ENCODE peak calls at places on chromosomes 11 and 22, in six cellular contexts. One of them, this sample, is unnamed.

GRCh38 chr11:74417379-74417804 is 19.2 kb upstream of the PGM2L1 start:
- DNase-seq in mesenchymal stem cell: peak
- DNase-seq in H9: no peak
- DNase-seq in H1: no peak
- DNase-seq in IMR-90: peak
- DNase-seq in trophoblast cell: peak
- DNase-seq in this sample: no peak

GRCh38 chr11:810040-810567 is 337 bp downstream of the RPLP2 start:
- DNase-seq in mesenchymal stem cell: no peak
- DNase-seq in H9: no peak
- DNase-seq in H1: no peak
- DNase-seq in IMR-90: no peak
- DNase-seq in trophoblast cell: peak
- DNase-seq in this sample: no peak

GRCh38 chr11:69238562-69239319 is 55.2 kb upstream of the MYEOV start:
- DNase-seq in mesenchymal stem cell: no peak
- DNase-seq in H9: peak
- DNase-seq in H1: no peak
- DNase-seq in IMR-90: no peak
- DNase-seq in trophoblast cell: no peak
- DNase-seq in this sample: no peak

GRCh38 chr11:33942954-33943353 is 51.1 kb upstream of the LMO2 start:
- DNase-seq in mesenchymal stem cell: peak
- DNase-seq in H9: no peak
- DNase-seq in H1: no peak
- DNase-seq in IMR-90: peak
- DNase-seq in trophoblast cell: peak
- DNase-seq in this sample: no peak

GRCh38 chr11:68206211-68206610 is 6.9 kb downstream of the KMT5B start:
- DNase-seq in mesenchymal stem cell: peak
- DNase-seq in H9: peak
- DNase-seq in H1: no peak
- DNase-seq in IMR-90: peak
- DNase-seq in trophoblast cell: peak
- DNase-seq in this sample: peak

GRCh38 chr22:46290843-46291785 is 5.6 kb upstream of the GTSE1 start:
- DNase-seq in mesenchymal stem cell: no peak
- DNase-seq in H9: no peak
- DNase-seq in H1: no peak
- DNase-seq in IMR-90: no peak
- DNase-seq in trophoblast cell: no peak
- DNase-seq in this sample: no peak

GRCh38 chr11:106456651-106457050 is 379.2 kb downstream of the AASDHPPT start:
- DNase-seq in mesenchymal stem cell: no peak
- DNase-seq in H9: no peak
- DNase-seq in H1: no peak
- DNase-seq in IMR-90: peak
- DNase-seq in trophoblast cell: no peak
- DNase-seq in this sample: no peak

GRCh38 chr22:31227186-31227585 is 15.1 kb downstream of the LIMK2 start:
- DNase-seq in mesenchymal stem cell: no peak
- DNase-seq in H9: no peak
- DNase-seq in H1: no peak
- DNase-seq in IMR-90: no peak
- DNase-seq in trophoblast cell: no peak
- DNase-seq in this sample: no peak

GRCh38 chr11:31806944-31807790 is 4.0 kb downstream of the PAX6 start:
- DNase-seq in mesenchymal stem cell: no peak
- DNase-seq in H9: no peak
- DNase-seq in H1: no peak
- DNase-seq in IMR-90: no peak
- DNase-seq in trophoblast cell: no peak
- DNase-seq in this sample: no peak

GRCh38 chr11:95750101-95750500 is 39.5 kb downstream of the FAM76B start:
- DNase-seq in mesenchymal stem cell: no peak
- DNase-seq in H9: no peak
- DNase-seq in H1: no peak
- DNase-seq in IMR-90: no peak
- DNase-seq in trophoblast cell: no peak
- DNase-seq in this sample: no peak

GRCh38 chr11:33737362-33737821 is 1.2 kb upstream of the CD59 start:
- DNase-seq in mesenchymal stem cell: no peak
- DNase-seq in H9: no peak
- DNase-seq in H1: no peak
- DNase-seq in IMR-90: no peak
- DNase-seq in trophoblast cell: no peak
- DNase-seq in this sample: no peak

GRCh38 chr11:102457865-102458264 is 5.3 kb upstream of the TMEM123 start:
- DNase-seq in mesenchymal stem cell: no peak
- DNase-seq in H9: no peak
- DNase-seq in H1: no peak
- DNase-seq in IMR-90: no peak
- DNase-seq in trophoblast cell: no peak
- DNase-seq in this sample: no peak

GRCh38 chr11:19664896-19665548 is 47.6 kb upstream of the NAV2 start:
- DNase-seq in mesenchymal stem cell: peak
- DNase-seq in H9: no peak
- DNase-seq in H1: no peak
- DNase-seq in IMR-90: peak
- DNase-seq in trophoblast cell: no peak
- DNase-seq in this sample: no peak

GRCh38 chr22:19957445-19957844 is 15.8 kb upstream of the TXNRD2 start:
- DNase-seq in mesenchymal stem cell: no peak
- DNase-seq in H9: no peak
- DNase-seq in H1: no peak
- DNase-seq in IMR-90: no peak
- DNase-seq in trophoblast cell: no peak
- DNase-seq in this sample: no peak

GRCh38 chr11:76630600-76630999 is 39.9 kb downstream of the LRRC32 start:
- DNase-seq in mesenchymal stem cell: no peak
- DNase-seq in H9: no peak
- DNase-seq in H1: no peak
- DNase-seq in IMR-90: no peak
- DNase-seq in trophoblast cell: no peak
- DNase-seq in this sample: no peak

GRCh38 chr11:79896258-79896657 is 455.4 kb upstream of the TENM4 start:
- DNase-seq in mesenchymal stem cell: peak
- DNase-seq in H9: no peak
- DNase-seq in H1: no peak
- DNase-seq in IMR-90: peak
- DNase-seq in trophoblast cell: no peak
- DNase-seq in this sample: no peak

GRCh38 chr11:115616941-115617340 is 112.7 kb upstream of the CADM1 start:
- DNase-seq in mesenchymal stem cell: peak
- DNase-seq in H9: no peak
- DNase-seq in H1: no peak
- DNase-seq in IMR-90: peak
- DNase-seq in trophoblast cell: no peak
- DNase-seq in this sample: no peak

GRCh38 chr11:35791088-35791958 is 128.7 kb downstream of the TRIM44 start:
- DNase-seq in mesenchymal stem cell: no peak
- DNase-seq in H9: no peak
- DNase-seq in H1: no peak
- DNase-seq in IMR-90: peak
- DNase-seq in trophoblast cell: no peak
- DNase-seq in this sample: no peak

GRCh38 chr22:34841321-34841901 is 224.5 kb upstream of the ISX start:
- DNase-seq in mesenchymal stem cell: no peak
- DNase-seq in H9: peak
- DNase-seq in H1: peak
- DNase-seq in IMR-90: no peak
- DNase-seq in trophoblast cell: no peak
- DNase-seq in this sample: peak

GRCh38 chr22:37735054-37735453 is 38.2 kb downstream of the TRIOBP start:
- DNase-seq in mesenchymal stem cell: peak
- DNase-seq in H9: peak
- DNase-seq in H1: no peak
- DNase-seq in IMR-90: no peak
- DNase-seq in trophoblast cell: peak
- DNase-seq in this sample: peak

GRCh38 chr11:12202911-12203310 is 92.5 kb downstream of the MICAL2 start:
- DNase-seq in mesenchymal stem cell: no peak
- DNase-seq in H9: no peak
- DNase-seq in H1: no peak
- DNase-seq in IMR-90: no peak
- DNase-seq in trophoblast cell: no peak
- DNase-seq in this sample: no peak

GRCh38 chr22:45341503-45341902 is 31.8 kb downstream of the FAM118A start:
- DNase-seq in mesenchymal stem cell: no peak
- DNase-seq in H9: no peak
- DNase-seq in H1: no peak
- DNase-seq in IMR-90: no peak
- DNase-seq in trophoblast cell: no peak
- DNase-seq in this sample: no peak

GRCh38 chr11:116414357-116414756 is 358.4 kb downstream of the BUD13 start:
- DNase-seq in mesenchymal stem cell: no peak
- DNase-seq in H9: no peak
- DNase-seq in H1: no peak
- DNase-seq in IMR-90: no peak
- DNase-seq in trophoblast cell: no peak
- DNase-seq in this sample: no peak

GRCh38 chr11:43837879-43838278 is 42.8 kb upstream of the ALKBH3 start:
- DNase-seq in mesenchymal stem cell: peak
- DNase-seq in H9: no peak
- DNase-seq in H1: no peak
- DNase-seq in IMR-90: no peak
- DNase-seq in trophoblast cell: no peak
- DNase-seq in this sample: no peak

GRCh38 chr11:114230031-114230430 is 66.2 kb upstream of the NNMT start:
- DNase-seq in mesenchymal stem cell: no peak
- DNase-seq in H9: no peak
- DNase-seq in H1: no peak
- DNase-seq in IMR-90: no peak
- DNase-seq in trophoblast cell: no peak
- DNase-seq in this sample: no peak

GRCh38 chr11:114226283-114226859 is 69.8 kb upstream of the NNMT start:
- DNase-seq in mesenchymal stem cell: no peak
- DNase-seq in H9: no peak
- DNase-seq in H1: no peak
- DNase-seq in IMR-90: no peak
- DNase-seq in trophoblast cell: no peak
- DNase-seq in this sample: no peak

GRCh38 chr11:114225662-114226061 is 70.5 kb upstream of the NNMT start:
- DNase-seq in mesenchymal stem cell: no peak
- DNase-seq in H9: no peak
- DNase-seq in H1: no peak
- DNase-seq in IMR-90: no peak
- DNase-seq in trophoblast cell: no peak
- DNase-seq in this sample: no peak

GRCh38 chr11:114229062-114229450 is 67.1 kb upstream of the NNMT start:
- DNase-seq in mesenchymal stem cell: no peak
- DNase-seq in H9: no peak
- DNase-seq in H1: no peak
- DNase-seq in IMR-90: no peak
- DNase-seq in trophoblast cell: no peak
- DNase-seq in this sample: no peak

DNA sequence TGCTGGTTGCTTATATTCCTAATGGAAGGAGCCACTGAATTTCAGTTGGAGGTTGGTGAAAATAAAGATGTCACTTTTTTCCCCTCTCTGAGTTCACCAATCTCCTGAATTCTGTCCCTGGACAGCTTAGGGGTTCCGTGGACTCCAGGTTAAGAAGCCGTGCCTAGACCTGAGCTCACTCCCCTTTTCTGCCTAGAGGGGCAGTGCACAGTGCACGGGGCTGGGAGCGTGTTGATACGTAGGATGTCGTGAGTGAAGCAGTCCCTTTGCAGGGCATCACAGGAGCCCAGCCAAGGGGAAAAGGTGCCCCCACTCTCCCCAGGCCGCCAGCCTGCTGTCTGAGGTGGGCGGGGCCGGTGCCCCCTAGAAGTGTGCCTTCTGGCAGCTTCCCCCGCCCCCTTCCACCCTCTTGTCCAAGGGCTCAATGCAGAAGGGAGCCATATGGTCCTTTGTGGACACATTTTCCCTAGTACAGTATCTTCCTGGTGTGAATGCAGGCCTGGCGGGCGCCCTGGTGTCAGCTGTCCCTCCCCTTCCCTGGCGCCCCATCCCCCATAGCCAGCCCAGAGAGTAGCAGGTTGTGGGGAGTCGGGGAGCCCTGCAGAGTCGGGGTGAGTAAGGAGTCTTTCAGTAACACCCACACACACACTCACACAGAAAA is 67.7 kb upstream of the NNMT start:
- DNase-seq in mesenchymal stem cell: no peak
- DNase-seq in H9: no peak
- DNase-seq in H1: no peak
- DNase-seq in IMR-90: no peak
- DNase-seq in trophoblast cell: no peak
- DNase-seq in this sample: no peak
- H4K91ac ChIP-seq in mesenchymal stem cell: peak
- H4K91ac ChIP-seq in H9: no peak
- H4K91ac ChIP-seq in H1: peak
- H4K91ac ChIP-seq in IMR-90: no peak
- H4K91ac ChIP-seq in trophoblast cell: no peak
- H4K91ac ChIP-seq in this sample: no peak

GRCh38 chr11:100875521-100875869 is 188.4 kb downstream of the ARHGAP42 start:
- DNase-seq in mesenchymal stem cell: no peak
- DNase-seq in H9: no peak
- DNase-seq in H1: no peak
- DNase-seq in IMR-90: no peak
- DNase-seq in trophoblast cell: no peak
- DNase-seq in this sample: no peak
- H2BK5ac ChIP-seq in mesenchymal stem cell: peak
- H2BK5ac ChIP-seq in H9: no peak
- H2BK5ac ChIP-seq in H1: peak
- H2BK5ac ChIP-seq in IMR-90: peak
- H2BK5ac ChIP-seq in trophoblast cell: peak
- H2BK5ac ChIP-seq in this sample: no peak

GRCh38 chr22:28969401-28970168 is 86.2 kb downstream of the ZNRF3 start:
- DNase-seq in mesenchymal stem cell: no peak
- DNase-seq in H9: no peak
- DNase-seq in H1: no peak
- DNase-seq in IMR-90: no peak
- DNase-seq in trophoblast cell: peak
- DNase-seq in this sample: no peak
- H4K91ac ChIP-seq in mesenchymal stem cell: no peak
- H4K91ac ChIP-seq in H9: no peak
- H4K91ac ChIP-seq in H1: no peak
- H4K91ac ChIP-seq in IMR-90: no peak
- H4K91ac ChIP-seq in trophoblast cell: no peak
- H4K91ac ChIP-seq in this sample: no peak

DNA sequence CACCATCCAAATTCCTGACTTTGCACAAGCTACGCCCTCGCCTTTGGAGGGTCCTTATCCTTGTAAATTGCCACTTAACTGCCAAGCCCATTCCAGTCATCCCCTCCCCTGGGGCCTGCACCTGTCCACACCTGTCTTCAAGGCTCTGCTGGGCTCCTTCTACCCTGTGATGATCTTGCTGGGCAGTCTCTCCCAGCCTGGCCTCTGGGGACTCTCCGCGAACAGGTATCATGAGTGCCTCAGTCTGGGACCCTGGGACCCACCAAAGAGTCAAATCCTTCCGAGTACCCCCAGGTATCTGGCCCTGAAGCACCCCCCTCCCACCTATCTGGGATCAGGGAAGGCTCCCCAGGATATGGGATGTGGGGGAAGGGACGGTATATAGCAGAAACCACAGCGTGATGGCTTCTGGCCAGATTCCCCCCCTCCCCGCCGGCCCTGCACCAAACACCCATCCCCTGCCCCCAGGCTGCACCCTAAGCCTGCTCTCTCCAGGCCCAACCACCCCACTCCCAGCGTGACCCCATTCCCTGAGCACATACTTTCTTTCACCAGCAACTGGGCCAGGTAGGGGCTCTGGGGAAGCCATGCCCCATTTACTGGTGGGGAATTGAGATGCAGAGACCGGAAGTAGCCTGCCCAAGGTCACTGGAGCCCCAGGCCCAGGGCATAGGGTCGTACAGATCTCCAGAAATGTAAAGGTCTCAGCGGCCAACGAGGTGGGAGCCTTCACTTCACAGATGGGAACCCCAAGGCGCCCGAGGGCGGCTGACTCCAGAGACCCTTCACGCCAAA is 718 bp downstream of the ARAP1 start:
- DNase-seq in mesenchymal stem cell: no peak
- DNase-seq in H9: no peak
- DNase-seq in H1: no peak
- DNase-seq in IMR-90: no peak
- DNase-seq in trophoblast cell: no peak
- DNase-seq in this sample: no peak
- H2BK5ac ChIP-seq in mesenchymal stem cell: no peak
- H2BK5ac ChIP-seq in H9: no peak
- H2BK5ac ChIP-seq in H1: peak
- H2BK5ac ChIP-seq in IMR-90: peak
- H2BK5ac ChIP-seq in trophoblast cell: no peak
- H2BK5ac ChIP-seq in this sample: peak